ENCODE peak calls at places on chromosomes 13 and 19, in nine cellular contexts. W is HL-60; E is GM23338; B is fibroblast of mammary gland; O is NCI-H1105 treated with DMSO at 0.1 percent for 48 hours; L is NCI-H82; J is NCI-H1694; N is Jurkat, Clone E6-1; R is retinal pigment epithelial cell. S is an unnamed sample.

GRCh38 chr19:11375143-11375948 is 880 bp downstream of the SWSAP1 start:
- DNase-seq in W (peak; percentile 87), E (peak; percentile 79), B (no peak), O (peak; percentile 45), L (peak; percentile 63), J (peak; percentile 23), N (peak; percentile 68), R (no peak), S (peak; percentile 40)

GRCh38 chr19:287381-287871 is 3.8 kb downstream of the PLPP2 start:
- DNase-seq in W (no peak), E (no peak), B (no peak), O (no peak), L (no peak), J (no peak), N (no peak), R (no peak), S (no peak)

GRCh38 chr19:2201473-2202148 is 34.5 kb downstream of the PLEKHJ1 start:
- DNase-seq in W (no peak), E (no peak), B (peak; percentile 24), O (no peak), L (no peak), J (no peak), N (no peak), R (no peak), S (no peak)

GRCh38 chr13:114119196-114119595 is 13.2 kb downstream of the RASA3 start:
- DNase-seq in W (no peak), E (peak; percentile 95), B (peak; percentile 84), O (peak; percentile 20), L (peak; percentile 48), J (no peak), N (no peak), R (peak; percentile 68), S (peak; percentile 59)

GRCh38 chr13:45015300-45015699 is 26.0 kb downstream of the GPALPP1 start:
- DNase-seq in W (no peak), E (no peak), B (peak; percentile 64), O (no peak), L (no peak), J (no peak), N (no peak), R (no peak), S (no peak)

GRCh38 chr19:46674416-46675178 is 13.6 kb upstream of the DACT3 start:
- DNase-seq in W (no peak), E (peak; percentile 93), B (no peak), O (no peak), L (peak; percentile 83), J (no peak), N (peak; percentile 51), R (no peak), S (peak; percentile 20)

GRCh38 chr13:74871671-74872070 is 610.3 kb downstream of the TBC1D4 start:
- DNase-seq in W (no peak), E (no peak), B (no peak), O (no peak), L (no peak), J (no peak), N (no peak), R (peak; percentile 20), S (no peak)

GRCh38 chr19:10293637-10294367 is 4.0 kb downstream of the ICAM5 start:
- DNase-seq in W (no peak), E (peak; percentile 41), B (no peak), O (no peak), L (no peak), J (no peak), N (no peak), R (no peak), S (no peak)

GRCh38 chr19:9862897-9863296 is 27.8 kb downstream of the PIN1 start:
- DNase-seq in W (no peak), E (no peak), B (no peak), O (no peak), L (no peak), J (no peak), N (no peak), R (no peak), S (no peak)

GRCh38 chr19:18723871-18724377 is 40.4 kb downstream of the CRTC1 start:
- DNase-seq in W (no peak), E (no peak), B (no peak), O (no peak), L (peak; percentile 69), J (no peak), N (no peak), R (no peak), S (no peak)

GRCh38 chr19:52741951-52742485 is 7.2 kb upstream of the ZNF611 start:
- DNase-seq in W (no peak), E (no peak), B (no peak), O (no peak), L (peak; percentile 14), J (no peak), N (no peak), R (no peak), S (no peak)

GRCh38 chr19:21202865-21203494 is 61.1 kb downstream of the ZNF431 start:
- DNase-seq in W (peak; percentile 28), E (peak; percentile 92), B (peak; percentile 41), O (peak; percentile 49), L (peak; percentile 70), J (peak; percentile 25), N (peak; percentile 64), R (no peak), S (peak; percentile 3)

GRCh38 chr19:36564391-36564790 is 8.7 kb downstream of the ZNF529 start:
- DNase-seq in W (no peak), E (no peak), B (no peak), O (no peak), L (no peak), J (no peak), N (no peak), R (no peak), S (no peak)

GRCh38 chr19:6817179-6817578 is 44.7 kb downstream of the VAV1 start:
- DNase-seq in W (no peak), E (no peak), B (no peak), O (no peak), L (no peak), J (no peak), N (no peak), R (no peak), S (no peak)

GRCh38 chr19:37333457-37333856 is 37.4 kb upstream of the ZNF527 start:
- DNase-seq in W (no peak), E (no peak), B (peak; percentile 65), O (no peak), L (no peak), J (no peak), N (no peak), R (no peak), S (no peak)

GRCh38 chr19:50798116-50798942 is 8.1 kb downstream of the ACP4 start:
- DNase-seq in W (no peak), E (no peak), B (no peak), O (no peak), L (no peak), J (no peak), N (no peak), R (no peak), S (no peak)

GRCh38 chr13:23427342-23428182 is 5.9 kb downstream of the SACS start:
- DNase-seq in W (no peak), E (no peak), B (peak; percentile 96), O (no peak), L (no peak), J (no peak), N (no peak), R (no peak), S (no peak)

GRCh38 chr13:51524312-51524711 is 60.0 kb upstream of the WDFY2 start:
- DNase-seq in W (no peak), E (no peak), B (no peak), O (no peak), L (no peak), J (no peak), N (no peak), R (no peak), S (no peak)

GRCh38 chr19:27795369-27795768 is 1417.6 kb downstream of the UQCRFS1 start:
- DNase-seq in W (no peak), E (no peak), B (no peak), O (no peak), L (no peak), J (no peak), N (no peak), R (no peak), S (no peak)

GRCh38 chr19:16327911-16328823 is 3.5 kb downstream of the KLF2 start:
- DNase-seq in W (peak; percentile 100), E (no peak), B (peak; percentile 91), O (no peak), L (no peak), J (no peak), N (no peak), R (no peak), S (no peak)

GRCh38 chr13:38384171-38384570 is 34.5 kb downstream of the UFM1 start:
- DNase-seq in W (no peak), E (no peak), B (no peak), O (no peak), L (no peak), J (no peak), N (no peak), R (no peak), S (no peak)

GRCh38 chr13:27988520-27988919 is at the start of gene URAD:
- DNase-seq in W (no peak), E (no peak), B (no peak), O (no peak), L (no peak), J (no peak), N (no peak), R (no peak), S (no peak)

S was measured in nephron progenitor cell.